ENCODE peak calls at places on chromosomes 1 and 21, in six cellular contexts. H, Q, W, M, S and A are unnamed samples.

GRCh38 chr1:7292033-7292681 is 478.9 kb upstream of the VAMP3 start:
- DNase-seq in S (no peak), W (no peak), Q (no peak), H (no peak), M (no peak), A (no peak)

GRCh38 chr1:7047866-7048265 is 262.6 kb downstream of the CAMTA1 start:
- DNase-seq in S (no peak), W (no peak), M (no peak), H (no peak), Q (no peak), A (no peak)

GRCh38 chr1:228228601-228229074 is 20.8 kb downstream of the OBSCN start:
- DNase-seq in W (peak; percentile 98), H (no peak), Q (no peak), S (no peak), M (no peak), A (no peak)

GRCh38 chr1:248853668-248854375 is 5.1 kb downstream of the ZNF692 start:
- DNase-seq in Q (no peak), S (no peak), M (no peak), H (no peak), W (no peak), A (no peak)

GRCh38 chr1:226526801-226527595 is 21.6 kb upstream of the STUM start:
- DNase-seq in W (peak; percentile 9), M (no peak), S (peak; percentile 74), Q (peak; percentile 40), H (peak; percentile 79), A (peak; percentile 80)

GRCh38 chr1:239976130-239976968 is 115.3 kb upstream of the FMN2 start:
- DNase-seq in H (peak; percentile 58), Q (peak; percentile 10), W (peak; percentile 59), M (peak; percentile 4), S (peak; percentile 18), A (no peak)

GRCh38 chr1:2314803-2315710 is 76.3 kb downstream of the MORN1 start:
- DNase-seq in S (peak; percentile 35), Q (peak; percentile 74), M (peak; percentile 44), W (peak; percentile 39), H (peak; percentile 83), A (peak; percentile 91)

GRCh38 chr1:59125711-59126320 is 171.1 kb upstream of the FGGY start:
- DNase-seq in W (no peak), S (no peak), Q (no peak), H (no peak), M (no peak), A (no peak)

GRCh38 chr21:33007747-33008146 is 18.0 kb upstream of the OLIG2 start:
- DNase-seq in Q (no peak), W (no peak), H (no peak), M (no peak), S (no peak), A (no peak)

GRCh38 chr1:28354121-28354520 is 15.4 kb upstream of the PHACTR4 start:
- DNase-seq in M (no peak), Q (no peak), S (no peak), W (peak; percentile 69), H (no peak), A (no peak)

GRCh38 chr1:68015960-68016359 is 34.5 kb downstream of the DIRAS3 start:
- DNase-seq in W (no peak), Q (no peak), S (no peak), M (no peak), H (no peak), A (no peak)

GRCh38 chr1:227958617-227959324 is 11.0 kb upstream of the WNT9A start:
- DNase-seq in S (no peak), W (no peak), H (no peak), Q (no peak), M (no peak), A (no peak)

GRCh38 chr1:233359431-233359830 is 31.9 kb downstream of the MAP3K21 start:
- DNase-seq in W (no peak), M (no peak), H (no peak), Q (no peak), S (peak; percentile 82), A (no peak)

GRCh38 chr1:175150596-175151319 is 41.8 kb downstream of the KIAA0040 start:
- DNase-seq in H (no peak), W (no peak), S (no peak), Q (no peak), M (no peak), A (no peak)

GRCh38 chr1:232319106-232319505 is 310.8 kb downstream of the SIPA1L2 start:
- DNase-seq in W (no peak), S (no peak), M (no peak), H (no peak), Q (peak; percentile 85), A (peak; percentile 78)

GRCh38 chr1:218548764-218549163 is 203.6 kb downstream of the TGFB2 start:
- DNase-seq in H (no peak), S (no peak), W (no peak), Q (no peak), M (no peak), A (no peak)

GRCh38 chr21:46029201-46029924 is 47.8 kb downstream of the COL6A1 start:
- DNase-seq in M (no peak), H (peak; percentile 31), W (peak; percentile 82), S (no peak), Q (no peak), A (no peak)

GRCh38 chr1:116881879-116882520 is 27.7 kb upstream of the PTGFRN start:
- DNase-seq in H (no peak), W (peak; percentile 65), M (no peak), S (peak; percentile 81), Q (peak; percentile 53), A (peak; percentile 68)

GRCh38 chr1:85048296-85049064 is at the start of gene MCOLN3:
- DNase-seq in W (no peak), Q (no peak), S (peak; percentile 65), H (peak; percentile 46), M (no peak), A (peak; percentile 28)

GRCh38 chr1:202101182-202101581 is 21.5 kb upstream of the GPR37L1 start:
- DNase-seq in Q (no peak), S (no peak), M (no peak), W (no peak), H (no peak), A (no peak)
- H3K27ac ChIP-seq in Q (no peak overlapping the region), S (peak overlapping the region; percentile 36), M (no peak overlapping the region), W (no peak overlapping the region), H (no peak overlapping the region), A (no peak overlapping the region)

GRCh38 chr1:51512120-51512519 is 6.9 kb downstream of the EPS15 start:
- DNase-seq in H (no peak), S (no peak), M (no peak), Q (no peak), W (no peak), A (no peak)

GRCh38 chr1:51506537-51506936 is 12.5 kb downstream of the EPS15 start:
- DNase-seq in Q (peak; percentile 34), W (peak; percentile 81), S (no peak), H (no peak), M (no peak), A (no peak)

GRCh38 chr1:51512611-51513010 is 6.5 kb downstream of the EPS15 start:
- DNase-seq in S (no peak), H (no peak), Q (no peak), W (no peak), M (no peak), A (no peak)

GRCh38 chr1:51504806-51505525 is 14.1 kb downstream of the EPS15 start:
- DNase-seq in S (no peak), H (no peak), W (no peak), Q (no peak), M (no peak), A (no peak)

GRCh38 chr1:51509773-51510172 is 9.3 kb downstream of the EPS15 start:
- DNase-seq in M (no peak), W (no peak), H (no peak), Q (no peak), S (no peak), A (no peak)
- H3K4me1 ChIP-seq in M (peaks cover 5% of the 10 kb centered on the region), W (no peaks in the 10 kb centered on the region), H (peaks cover 7% of the 10 kb centered on the region), Q (no peaks in the 10 kb centered on the region), S (peaks cover 45% of the 10 kb centered on the region), A (peaks cover 2% of the 10 kb centered on the region)

DNA sequence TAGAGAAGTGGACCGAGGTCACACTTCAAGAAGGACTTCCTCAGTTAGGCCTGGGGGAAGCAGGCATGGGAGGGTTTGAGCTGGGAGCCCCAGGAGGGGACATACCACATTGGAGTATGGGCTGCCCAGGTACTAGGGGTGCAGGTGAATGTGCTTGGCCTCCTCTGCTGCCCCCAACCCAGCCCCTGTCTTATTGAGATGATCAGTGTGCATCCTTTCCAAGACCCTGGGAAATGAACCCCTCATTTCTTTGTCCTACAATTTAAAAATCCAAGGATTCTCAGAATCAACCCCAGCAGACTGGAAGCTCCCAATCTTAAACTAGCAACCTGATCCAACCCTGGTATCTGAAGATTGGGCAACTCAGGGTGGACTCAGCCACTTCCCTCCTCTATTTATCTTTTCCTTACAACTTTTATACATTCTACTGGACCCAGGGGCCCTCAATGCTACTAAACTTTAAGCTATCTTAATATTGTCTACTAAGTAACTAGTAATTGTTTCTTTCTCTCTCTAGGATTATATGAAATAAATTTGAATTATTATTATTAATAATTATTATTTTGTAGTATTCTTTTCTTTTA is 9.1 kb downstream of the MEX3A start:
- DNase-seq in H (no peak), W (no peak), S (no peak), M (no peak), Q (no peak), A (peak; percentile 3)
- H3K4me3 ChIP-seq in H (no peak overlapping the region), W (no peak overlapping the region), S (no peak overlapping the region), M (no peak overlapping the region), Q (no peak overlapping the region), A (no peak overlapping the region)

DNA sequence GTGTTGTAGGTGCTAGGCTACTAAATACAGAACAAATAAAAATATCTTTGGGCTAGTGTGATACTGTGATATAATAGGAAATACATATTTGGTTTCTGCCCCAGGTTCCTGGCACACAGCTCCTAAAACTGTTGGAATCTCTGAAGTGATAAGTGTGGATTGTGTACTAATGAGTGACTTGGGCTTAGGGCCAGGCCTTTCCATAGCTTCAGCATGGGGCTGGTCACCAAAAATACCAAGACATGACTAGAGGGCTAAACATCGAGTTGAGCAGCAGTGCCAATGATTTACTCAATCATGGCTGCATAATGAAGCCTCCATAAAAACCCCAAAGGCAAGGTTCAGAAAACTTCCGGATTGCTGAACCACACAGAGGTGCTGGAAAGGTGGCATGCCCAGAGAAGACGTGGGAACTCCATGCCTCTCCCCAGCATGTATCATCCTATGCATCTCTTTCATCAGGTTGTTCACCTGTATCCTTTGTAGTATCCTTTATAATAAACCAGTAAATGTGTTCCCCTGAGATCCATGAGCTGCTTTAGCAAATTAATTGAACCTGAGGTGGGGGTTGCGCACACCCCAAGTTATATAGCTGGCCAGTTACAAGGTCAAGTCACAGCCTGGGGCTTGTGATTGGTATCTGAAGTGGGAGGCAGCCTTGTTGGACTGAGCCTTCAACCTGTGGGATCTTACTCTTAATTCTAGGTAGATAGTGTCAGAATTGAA is 51.6 kb downstream of the ZMYM4 start:
- DNase-seq in M (no peak), W (peak; percentile 31), H (no peak), Q (peak; percentile 66), S (peak; percentile 31), A (peak; percentile 56)
- H3K27ac ChIP-seq in M (no peak overlapping the region), W (no peak overlapping the region), H (no peak overlapping the region), Q (peak overlapping the region; percentile 73), S (peak overlapping the region; percentile 21), A (peak overlapping the region; percentile 90)

GRCh38 chr1:19646366-19646765 is 2.3 kb downstream of the NBL1 start:
- DNase-seq in H (no peak), W (no peak), Q (no peak), S (no peak), M (no peak), A (no peak)
- H3K4me1 ChIP-seq in H (peaks cover 35% of the 10 kb centered on the region), W (peaks cover 22% of the 10 kb centered on the region), Q (peaks cover 17% of the 10 kb centered on the region), S (no peaks in the 10 kb centered on the region), M (peaks cover 17% of the 10 kb centered on the region), A (peaks cover 5% of the 10 kb centered on the region)